ENCODE peak calls at places on chromosomes 1 and 21, in ten cellular contexts. Q, F, I, R, A, L, C, S, Y and J are unnamed samples.

GRCh38 chr1:174364996-174365760 is 82.6 kb upstream of the GPR52 start:
- DNase-seq in Q (no peak), F (no peak), I (no peak), R (no peak), A (no peak), L (no peak), C (no peak), S (no peak), Y (no peak), J (no peak)

GRCh38 chr1:7539772-7540175 is 231.3 kb upstream of the VAMP3 start:
- DNase-seq in Q (peak), F (peak), I (peak), R (peak), A (peak), L (peak), C (peak), S (no peak), Y (peak), J (peak)

GRCh38 chr1:203133969-203134725 is 6.6 kb downstream of the ADORA1 start:
- DNase-seq in Q (peak), F (peak), I (peak), R (peak), A (no peak), L (no peak), C (no peak), S (no peak), Y (no peak), J (peak)

GRCh38 chr1:21149862-21150432 is 26.8 kb downstream of the EIF4G3 start:
- DNase-seq in Q (peak), F (peak), I (peak), R (peak), A (no peak), L (no peak), C (peak), S (no peak), Y (no peak), J (peak)

GRCh38 chr1:215473943-215474342 is 93.2 kb upstream of the KCTD3 start:
- DNase-seq in Q (peak), F (no peak), I (peak), R (peak), A (no peak), L (no peak), C (no peak), S (no peak), Y (no peak), J (no peak)

GRCh38 chr1:3170566-3171453 is 101.8 kb downstream of the PRDM16 start:
- DNase-seq in Q (no peak), F (no peak), I (no peak), R (peak), A (no peak), L (peak), C (no peak), S (peak), Y (no peak), J (peak)

GRCh38 chr1:234912541-234913312 is 215.9 kb downstream of the TOMM20 start:
- DNase-seq in Q (no peak), F (no peak), I (no peak), R (no peak), A (peak), L (no peak), C (no peak), S (no peak), Y (no peak), J (no peak)

GRCh38 chr1:24186031-24186710 is 918 bp downstream of the IFNLR1 start:
- DNase-seq in Q (no peak), F (peak), I (no peak), R (no peak), A (no peak), L (no peak), C (no peak), S (no peak), Y (no peak), J (no peak)

GRCh38 chr21:14850394-14850793 is 214.4 kb downstream of the NRIP1 start:
- DNase-seq in Q (no peak), F (no peak), I (peak), R (peak), A (no peak), L (no peak), C (no peak), S (no peak), Y (no peak), J (no peak)

GRCh38 chr1:97499667-97500066 is 421.2 kb downstream of the DPYD start:
- DNase-seq in Q (no peak), F (no peak), I (no peak), R (no peak), A (no peak), L (no peak), C (no peak), S (no peak), Y (no peak), J (no peak)

GRCh38 chr1:147913362-147913761 is 10.8 kb downstream of the GJA8 start:
- DNase-seq in Q (no peak), F (no peak), I (no peak), R (no peak), A (no peak), L (no peak), C (no peak), S (no peak), Y (no peak), J (no peak)

GRCh38 chr1:154755858-154756730 is 114.0 kb downstream of the KCNN3 start:
- DNase-seq in Q (no peak), F (peak), I (peak), R (peak), A (no peak), L (no peak), C (no peak), S (no peak), Y (no peak), J (no peak)

GRCh38 chr1:27045973-27046558 is 33.4 kb upstream of the TENT5B start:
- DNase-seq in Q (peak), F (peak), I (peak), R (peak), A (peak), L (peak), C (peak), S (peak), Y (peak), J (peak)

GRCh38 chr1:111507411-111508201 is 4.2 kb upstream of the ADORA3 start:
- DNase-seq in Q (peak), F (peak), I (peak), R (peak), A (peak), L (peak), C (peak), S (peak), Y (peak), J (peak)

GRCh38 chr1:185155600-185156320 is 993 bp downstream of the TRMT1L start:
- DNase-seq in Q (no peak), F (peak), I (peak), R (peak), A (no peak), L (peak), C (peak), S (no peak), Y (no peak), J (peak)

GRCh38 chr21:31521515-31521914 is 138.0 kb upstream of the SOD1 start:
- DNase-seq in Q (no peak), F (no peak), I (no peak), R (no peak), A (no peak), L (no peak), C (no peak), S (no peak), Y (no peak), J (no peak)

GRCh38 chr1:198523183-198523942 is 17.1 kb downstream of the ATP6V1G3 start:
- DNase-seq in Q (no peak), F (no peak), I (no peak), R (no peak), A (no peak), L (no peak), C (no peak), S (no peak), Y (no peak), J (no peak)

GRCh38 chr1:161266096-161266679 is 7.6 kb downstream of the PCP4L1 start:
- DNase-seq in Q (no peak), F (peak), I (no peak), R (peak), A (no peak), L (no peak), C (no peak), S (no peak), Y (no peak), J (no peak)

GRCh38 chr1:60894121-60894520 is 188.2 kb upstream of the NFIA start:
- DNase-seq in Q (no peak), F (no peak), I (no peak), R (no peak), A (no peak), L (peak), C (no peak), S (no peak), Y (no peak), J (peak)

GRCh38 chr21:44666401-44667320 is at the start of gene KRTAP12-2:
- DNase-seq in Q (no peak), F (peak), I (no peak), R (no peak), A (peak), L (no peak), C (peak), S (no peak), Y (no peak), J (no peak)

GRCh38 chr1:26923711-26924110 is 2.2 kb downstream of the NUDC start:
- DNase-seq in Q (no peak), F (peak), I (peak), R (peak), A (no peak), L (no peak), C (peak), S (no peak), Y (no peak), J (no peak)

GRCh38 chr1:11594222-11594621 is 60.0 kb downstream of the FBXO2 start:
- DNase-seq in Q (peak), F (no peak), I (peak), R (peak), A (peak), L (peak), C (peak), S (peak), Y (no peak), J (peak)

GRCh38 chr1:110434946-110435345 is 16.0 kb upstream of the PROK1 start:
- DNase-seq in Q (no peak), F (no peak), I (no peak), R (no peak), A (no peak), L (no peak), C (no peak), S (no peak), Y (no peak), J (no peak)

GRCh38 chr1:169513208-169513607 is 27.5 kb upstream of the SLC19A2 start:
- DNase-seq in Q (no peak), F (no peak), I (no peak), R (peak), A (no peak), L (no peak), C (no peak), S (no peak), Y (no peak), J (no peak)

GRCh38 chr1:983736-984475 is 2.0 kb upstream of the PERM1 start:
- DNase-seq in Q (peak), F (peak), I (no peak), R (peak), A (no peak), L (no peak), C (no peak), S (no peak), Y (peak), J (peak)

GRCh38 chr1:24294228-24294672 is 24.9 kb upstream of the GRHL3 start:
- DNase-seq in Q (peak), F (peak), I (peak), R (peak), A (no peak), L (no peak), C (peak), S (no peak), Y (no peak), J (no peak)

GRCh38 chr1:58979085-58979484 is 195.2 kb upstream of the JUN start:
- DNase-seq in Q (no peak), F (no peak), I (peak), R (no peak), A (no peak), L (no peak), C (no peak), S (no peak), Y (peak), J (no peak)

GRCh38 chr1:183804382-183804781 is 538 bp upstream of the RGL1 start:
- DNase-seq in Q (peak), F (no peak), I (no peak), R (no peak), A (peak), L (no peak), C (no peak), S (no peak), Y (no peak), J (peak)

GRCh38 chr1:227356582-227357228 is 38.4 kb upstream of the CDC42BPA start:
- DNase-seq in Q (peak), F (peak), I (no peak), R (peak), A (peak), L (no peak), C (peak), S (peak), Y (no peak), J (no peak)

GRCh38 chr1:89854140-89854539 is 33.3 kb downstream of the LRRC8D start:
- DNase-seq in Q (no peak), F (no peak), I (no peak), R (no peak), A (no peak), L (no peak), C (no peak), S (no peak), Y (no peak), J (no peak)

GRCh38 chr1:89850844-89851410 is 30.1 kb downstream of the LRRC8D start:
- DNase-seq in Q (no peak), F (no peak), I (no peak), R (peak), A (no peak), L (no peak), C (no peak), S (no peak), Y (no peak), J (no peak)

GRCh38 chr1:89855413-89856123 is 34.7 kb downstream of the LRRC8D start:
- DNase-seq in Q (no peak), F (peak), I (peak), R (peak), A (no peak), L (no peak), C (peak), S (no peak), Y (no peak), J (no peak)
- H3K9ac ChIP-seq in Q (no peak), F (no peak), I (peak), R (peak), A (no peak), L (no peak), C (peak), S (no peak), Y (no peak), J (no peak)

DNA sequence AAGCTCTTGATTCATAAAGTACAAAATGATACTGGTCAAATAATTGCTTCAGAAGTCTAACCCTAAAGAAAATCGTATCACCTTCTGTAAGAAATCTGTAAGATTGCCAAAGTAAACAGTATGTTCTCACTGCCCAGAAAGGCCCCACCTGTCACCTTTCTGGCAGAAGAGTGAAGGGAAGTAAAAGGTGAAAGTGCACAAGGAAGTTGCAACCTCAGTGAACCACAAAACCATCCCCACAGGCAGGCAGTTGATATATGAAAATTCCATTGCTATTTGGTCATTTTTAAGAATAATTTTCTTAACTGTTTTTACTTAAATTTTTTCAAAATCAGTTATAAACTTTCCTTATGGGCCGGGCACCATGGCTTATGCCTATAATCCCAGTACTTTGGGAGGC is 48.5 kb upstream of the FBXO28 start:
- DNase-seq in Q (no peak), F (peak), I (peak), R (peak), A (no peak), L (no peak), C (peak), S (no peak), Y (no peak), J (no peak)
- H3K4me2 ChIP-seq in Q (no peak), F (peak), I (no peak), R (peak), A (no peak), L (no peak), C (peak), S (no peak), Y (no peak), J (no peak)

GRCh38 chr1:225996946-225997545 is 2.1 kb downstream of the SDE2 start:
- DNase-seq in Q (no peak), F (no peak), I (peak), R (peak), A (no peak), L (no peak), C (no peak), S (no peak), Y (peak), J (no peak)
- H3K9ac ChIP-seq in Q (no peak), F (peak), I (no peak), R (peak), A (no peak), L (no peak), C (no peak), S (peak), Y (peak), J (no peak)

GRCh38 chr1:114154146-114154962 is 685 bp upstream of the SYT6 start:
- DNase-seq in Q (peak), F (no peak), I (no peak), R (peak), A (peak), L (no peak), C (no peak), S (no peak), Y (no peak), J (peak)
- H3K4me2 ChIP-seq in Q (peak), F (no peak), I (no peak), R (no peak), A (peak), L (peak), C (no peak), S (no peak), Y (no peak), J (peak)

GRCh38 chr1:209803568-209803967 is 2.4 kb downstream of the IRF6 start:
- DNase-seq in Q (no peak), F (no peak), I (no peak), R (no peak), A (no peak), L (no peak), C (peak), S (no peak), Y (no peak), J (no peak)

GRCh38 chr1:209802780-209803152 is 3.2 kb downstream of the IRF6 start:
- DNase-seq in Q (no peak), F (no peak), I (no peak), R (no peak), A (no peak), L (no peak), C (peak), S (no peak), Y (no peak), J (no peak)

GRCh38 chr1:209807509-209807908 is 1.6 kb upstream of the IRF6 start:
- DNase-seq in Q (no peak), F (no peak), I (no peak), R (no peak), A (no peak), L (no peak), C (peak), S (no peak), Y (no peak), J (no peak)

GRCh38 chr1:209805875-209806760 is at the start of gene IRF6:
- DNase-seq in Q (peak), F (peak), I (peak), R (peak), A (peak), L (peak), C (peak), S (no peak), Y (no peak), J (peak)

DNA sequence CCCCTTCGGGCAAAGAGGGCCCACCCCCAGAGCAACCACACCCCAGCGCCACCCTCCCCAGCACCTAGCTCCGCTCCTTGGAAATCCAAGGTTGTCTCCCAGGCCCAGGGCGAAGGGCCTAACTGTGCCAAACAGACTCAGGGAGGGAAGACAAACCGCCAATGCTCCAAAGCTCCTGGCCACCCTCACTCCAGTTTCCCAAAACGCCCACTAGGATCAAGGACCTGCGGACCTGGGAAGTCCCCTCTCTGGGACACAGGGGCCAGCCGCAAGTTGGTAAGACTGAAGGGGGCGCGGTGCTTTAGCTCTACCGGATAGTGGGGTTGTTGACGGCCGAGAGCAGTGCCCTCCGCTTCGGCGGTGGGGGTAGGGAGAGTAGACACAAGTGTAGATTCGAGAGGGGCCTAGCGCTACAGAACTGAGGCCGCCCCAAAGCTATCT is 581 bp downstream of the IRF6 start:
- DNase-seq in Q (peak), F (peak), I (no peak), R (no peak), A (peak), L (no peak), C (peak), S (no peak), Y (no peak), J (peak)
- H3K9ac ChIP-seq in Q (peak), F (peak), I (no peak), R (no peak), A (peak), L (no peak), C (peak), S (no peak), Y (no peak), J (no peak)

DNA sequence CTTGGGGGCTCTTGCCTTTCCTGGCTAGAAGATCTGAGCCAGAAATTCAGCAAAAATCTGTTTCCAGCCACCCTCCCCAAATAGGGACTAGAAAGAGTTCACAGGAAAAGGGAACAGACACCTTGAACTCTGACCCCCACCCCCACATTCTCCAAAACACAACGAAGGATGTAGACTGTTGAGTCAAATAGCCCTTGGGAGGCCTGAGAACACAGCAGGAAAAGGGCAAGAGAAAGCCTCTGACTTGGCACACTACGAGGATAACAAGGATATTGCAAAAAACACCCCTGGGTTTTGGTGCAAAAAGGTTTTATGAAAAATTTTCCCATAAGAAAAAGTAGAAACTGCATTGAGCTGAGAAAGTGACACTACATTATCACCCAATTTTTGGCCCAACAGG is 1.9 kb upstream of the YRDC start:
- DNase-seq in Q (no peak), F (no peak), I (no peak), R (peak), A (no peak), L (no peak), C (no peak), S (no peak), Y (no peak), J (no peak)
- H3K4me2 ChIP-seq in Q (no peak), F (peak), I (no peak), R (peak), A (no peak), L (no peak), C (no peak), S (no peak), Y (no peak), J (no peak)

DNA sequence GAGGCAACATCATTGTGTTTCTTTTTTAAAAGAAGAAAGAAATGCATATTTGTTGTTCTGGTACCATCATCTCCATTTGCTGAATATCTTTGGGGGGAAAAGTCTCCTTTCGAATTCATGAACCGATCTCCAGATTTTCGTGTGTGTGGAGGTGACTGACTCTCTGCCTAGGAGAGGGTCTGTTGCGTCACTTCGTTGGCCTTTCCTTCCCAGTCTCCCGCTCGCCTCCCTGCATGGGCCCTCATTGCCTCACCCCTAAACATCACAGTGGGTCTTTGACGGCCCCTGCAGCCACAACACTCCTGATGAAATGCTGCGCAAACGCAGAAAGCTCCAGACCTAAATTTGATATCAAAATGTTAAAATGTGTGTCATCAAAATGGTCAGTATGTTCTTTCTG is 103.2 kb upstream of the RALGPS2 start:
- DNase-seq in Q (no peak), F (no peak), I (no peak), R (no peak), A (no peak), L (no peak), C (no peak), S (no peak), Y (no peak), J (no peak)
- H3K9ac ChIP-seq in Q (no peak), F (no peak), I (no peak), R (no peak), A (no peak), L (no peak), C (no peak), S (no peak), Y (no peak), J (no peak)